ENCODE peak calls at places on chromosome 2, in four cellular contexts. C is IMR-90, X is mesenchymal stem cell, G is H9. P is an unnamed sample.

GRCh38 chr2:235390108-235390815 is 103.6 kb upstream of the AGAP1 start:
- DNase-seq in G (no peak), X (no peak), C (peak), P (no peak)

GRCh38 chr2:128314348-128315121 is 4.1 kb downstream of the HS6ST1 start:
- DNase-seq in C (no peak), X (no peak), G (no peak), P (no peak)

GRCh38 chr2:230521386-230521785 is 105.4 kb downstream of the SP100 start:
- DNase-seq in C (no peak), G (no peak), X (no peak), P (no peak)

GRCh38 chr2:200509227-200509607 is 651 bp downstream of the KCTD18 start:
- DNase-seq in X (peak), G (no peak), C (no peak), P (no peak)

GRCh38 chr2:209817818-209818420 is 46.3 kb downstream of the UNC80 start:
- DNase-seq in X (no peak), C (no peak), G (peak), P (no peak)

GRCh38 chr2:178012639-178013038 is 59.9 kb downstream of the PDE11A start:
- DNase-seq in X (no peak), C (no peak), G (no peak), P (no peak)

GRCh38 chr2:166944909-166945308 is 56.6 kb downstream of the XIRP2 start:
- DNase-seq in G (no peak), X (no peak), C (no peak), P (no peak)

GRCh38 chr2:71880846-71881610 is 266.6 kb downstream of the CYP26B1 start:
- DNase-seq in X (peak), C (peak), G (no peak), P (no peak)

GRCh38 chr2:156320491-156320896 is 12.0 kb downstream of the NR4A2 start:
- DNase-seq in G (no peak), X (no peak), C (peak), P (peak)

GRCh38 chr2:218010116-218010837 is 7.5 kb upstream of the TNS1 start:
- DNase-seq in G (peak), C (peak), X (peak), P (peak)

GRCh38 chr2:170409164-170409535 is 231.2 kb downstream of the MYO3B start:
- DNase-seq in C (peak), X (peak), G (peak), P (peak)

GRCh38 chr2:45218931-45219339 is 209.7 kb upstream of the SIX2 start:
- DNase-seq in G (no peak), C (no peak), X (no peak), P (no peak)

GRCh38 chr2:207288628-207289027 is 122.9 kb upstream of the KLF7 start:
- DNase-seq in G (no peak), X (no peak), C (no peak), P (no peak)

GRCh38 chr2:186887107-186888090 is 38.4 kb upstream of the ZSWIM2 start:
- DNase-seq in X (peak), C (no peak), G (no peak), P (no peak)
- H3K18ac ChIP-seq in X (no peak), C (no peak), G (no peak), P (no peak)

GRCh38 chr2:114222331-114222730 is 220.1 kb upstream of the DPP10 start:
- DNase-seq in X (no peak), C (no peak), G (no peak), P (no peak)

GRCh38 chr2:114213808-114214207 is 228.6 kb upstream of the DPP10 start:
- DNase-seq in C (no peak), G (no peak), X (no peak), P (no peak)

GRCh38 chr2:114219501-114219900 is 222.9 kb upstream of the DPP10 start:
- DNase-seq in G (no peak), X (no peak), C (no peak), P (no peak)

DNA sequence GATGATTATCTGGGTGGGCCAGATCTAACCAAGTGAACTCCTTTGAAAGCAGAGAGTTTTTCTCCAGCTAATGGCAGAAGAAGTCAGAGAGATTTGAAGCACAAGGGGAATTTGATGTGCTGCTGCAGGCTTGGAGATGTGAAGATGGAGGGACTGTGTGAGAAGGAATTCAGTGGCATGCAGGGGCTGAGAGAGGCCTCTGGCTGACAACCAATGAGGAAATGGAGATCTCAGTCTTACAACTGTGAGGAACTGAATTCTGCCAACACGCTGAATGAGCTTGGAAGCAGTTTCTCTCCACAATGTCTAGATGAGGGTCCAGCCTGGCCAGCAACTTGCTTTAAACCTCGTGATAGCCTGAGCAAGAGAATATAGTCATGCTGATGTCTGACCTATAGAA is 224.1 kb upstream of the DPP10 start:
- DNase-seq in C (no peak), G (peak), X (no peak), P (no peak)
- H3K14ac ChIP-seq in C (no peak), G (no peak), X (no peak), P (no peak)

GRCh38 chr2:239291505-239292350 is 109.1 kb downstream of the HDAC4 start:
- DNase-seq in G (peak), C (no peak), X (no peak), P (peak)
- H3K4ac ChIP-seq in G (no peak), C (no peak), X (peak), P (peak)

GRCh38 chr2:174711206-174711605 is 53.1 kb downstream of the CHRNA1 start:
- DNase-seq in C (peak), G (no peak), X (peak), P (no peak)

GRCh38 chr2:174705321-174705720 is 59.0 kb downstream of the CHRNA1 start:
- DNase-seq in C (no peak), G (no peak), X (no peak), P (no peak)

GRCh38 chr2:174704647-174705046 is 59.6 kb downstream of the CHRNA1 start:
- DNase-seq in X (peak), C (no peak), G (no peak), P (no peak)

GRCh38 chr2:174704061-174704460 is 60.2 kb downstream of the CHRNA1 start:
- DNase-seq in C (no peak), X (no peak), G (no peak), P (no peak)

DNA sequence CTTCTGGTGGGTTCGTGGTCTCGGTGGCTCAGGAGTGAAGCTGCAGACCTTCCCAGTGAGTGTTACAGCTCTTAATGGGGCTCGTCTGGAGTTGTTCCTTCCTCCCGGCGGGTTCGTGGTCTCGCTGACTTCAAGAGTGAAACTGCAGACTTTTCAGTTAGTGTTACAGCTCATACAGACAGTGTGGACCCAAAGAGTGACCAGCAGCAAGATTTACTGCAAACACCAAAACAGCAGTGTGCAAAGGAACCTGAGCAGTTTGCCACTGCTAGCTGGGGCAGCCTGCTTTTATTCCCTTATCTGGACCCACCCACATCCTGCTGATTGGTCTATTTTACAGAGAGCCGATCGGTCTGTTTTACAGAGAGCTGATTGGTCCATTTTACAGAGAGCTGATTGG is 55.6 kb downstream of the CHRNA1 start:
- DNase-seq in G (no peak), X (no peak), C (no peak), P (no peak)
- H3K18ac ChIP-seq in G (no peak), X (no peak), C (no peak), P (no peak)

GRCh38 chr2:233039217-233040173 is 7.0 kb downstream of the NEU2 start:
- DNase-seq in X (no peak), G (no peak), C (no peak), P (no peak)
- H3K14ac ChIP-seq in X (no peak), G (no peak), C (no peak), P (no peak)

GRCh38 chr2:157420771-157421323 is 23.0 kb downstream of the CYTIP start:
- DNase-seq in G (no peak), X (peak), C (peak), P (no peak)

GRCh38 chr2:157419031-157419580 is 24.8 kb downstream of the CYTIP start:
- DNase-seq in X (no peak), G (no peak), C (no peak), P (no peak)

GRCh38 chr2:157421377-157421944 is 22.4 kb downstream of the CYTIP start:
- DNase-seq in X (no peak), C (no peak), G (no peak), P (no peak)

GRCh38 chr2:157415632-157416101 is 28.2 kb downstream of the CYTIP start:
- DNase-seq in X (no peak), C (no peak), G (no peak), P (no peak)

DNA sequence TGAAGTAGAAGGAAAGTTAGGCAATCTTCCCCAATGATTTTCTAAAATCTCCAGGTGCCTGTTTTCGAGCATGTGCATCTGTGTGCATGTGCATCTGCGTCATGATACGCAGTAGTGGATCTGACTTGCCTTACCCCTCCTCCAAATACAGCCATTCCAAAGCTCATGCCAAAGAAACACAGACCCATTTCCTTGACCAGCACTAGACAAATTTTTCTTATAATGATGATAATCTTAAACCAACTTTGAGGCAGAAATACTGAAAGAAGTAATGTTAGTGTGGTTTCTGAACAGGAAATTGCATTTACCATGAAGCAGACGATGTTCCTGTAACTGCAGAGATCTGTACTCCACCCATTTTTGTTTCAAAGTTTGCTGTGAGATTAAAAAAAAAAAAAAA is 25.7 kb downstream of the CYTIP start:
- DNase-seq in C (no peak), G (no peak), X (no peak), P (no peak)
- H3K4ac ChIP-seq in C (no peak), G (no peak), X (no peak), P (no peak)

GRCh38 chr2:102066554-102066953 is 74.8 kb downstream of the IL1R2 start:
- DNase-seq in G (no peak), X (no peak), C (no peak), P (no peak)

GRCh38 chr2:102073168-102073724 is 69.3 kb upstream of the IL1R1 start:
- DNase-seq in C (no peak), G (no peak), X (no peak), P (no peak)

GRCh38 chr2:102072741-102073140 is 69.8 kb upstream of the IL1R1 start:
- DNase-seq in X (peak), G (no peak), C (peak), P (no peak)

GRCh38 chr2:102069311-102069974 is 73.1 kb upstream of the IL1R1 start:
- DNase-seq in C (no peak), X (no peak), G (no peak), P (no peak)

GRCh38 chr2:102070058-102070642 is 72.4 kb upstream of the IL1R1 start:
- DNase-seq in X (peak), G (no peak), C (peak), P (no peak)
- H3K18ac ChIP-seq in X (peak), G (no peak), C (peak), P (no peak)

DNA sequence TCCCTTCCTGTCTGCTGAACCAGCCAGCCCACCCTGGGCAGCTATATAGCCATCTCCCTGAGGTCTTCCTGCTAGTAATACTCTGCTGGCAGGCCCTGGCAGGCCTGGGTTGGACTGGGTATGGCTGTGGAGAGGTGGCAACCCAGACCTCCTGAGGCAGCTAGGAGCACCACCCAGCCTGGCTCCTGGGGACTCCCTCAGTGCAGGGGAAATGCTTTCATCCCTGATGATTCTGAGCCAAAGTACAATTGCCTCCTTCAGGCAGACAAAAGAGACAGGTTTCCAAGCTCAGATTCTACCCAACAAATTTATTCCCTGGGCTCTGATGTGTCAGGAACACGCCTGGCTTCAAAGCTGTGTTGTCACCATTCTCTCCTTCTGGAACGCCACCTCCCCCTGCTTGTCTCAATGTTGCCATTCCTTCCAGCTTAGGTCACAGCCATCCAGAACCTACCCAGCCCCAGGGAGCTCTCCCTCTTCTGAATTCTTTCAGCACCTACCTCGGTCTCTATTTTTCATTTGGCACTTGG is 4.7 kb upstream of the DNAJB2 start:
- DNase-seq in G (peak), X (peak), C (peak), P (no peak)
- H3K14ac ChIP-seq in G (peak), X (peak), C (peak), P (no peak)